ENCODE peak calls at places on chromosomes 7 and 10, in four cellular contexts. N is H1, L is H9, M is IMR-90. R is an unnamed sample.

GRCh38 chr10:48519731-48520506 is 85.0 kb downstream of the ARHGAP22 start:
- DNase-seq in N (peak), L (no peak), M (no peak), R (no peak)

GRCh38 chr10:86102446-86102845 is 264.1 kb downstream of the GRID1 start:
- DNase-seq in N (no peak), L (no peak), M (no peak), R (no peak)

GRCh38 chr7:145224775-145225174 is 388.9 kb upstream of the TPK1 start:
- DNase-seq in N (no peak), L (peak), M (no peak), R (peak)

GRCh38 chr10:131424836-131425506 is 113.5 kb upstream of the TCERG1L start:
- DNase-seq in N (no peak), L (no peak), M (no peak), R (no peak)

GRCh38 chr7:27802977-27803376 is 63.0 kb downstream of the TAX1BP1 start:
- DNase-seq in N (no peak), L (no peak), M (no peak), R (no peak)

GRCh38 chr10:114172241-114172640 is 1.8 kb downstream of the CCDC186 start:
- DNase-seq in N (no peak), L (no peak), M (peak), R (no peak)

GRCh38 chr7:8433477-8434289 is at the start of gene NXPH1:
- DNase-seq in N (peak), L (peak), M (no peak), R (peak)

GRCh38 chr10:6399879-6400278 is 180.2 kb downstream of the PRKCQ start:
- DNase-seq in N (no peak), L (no peak), M (no peak), R (no peak)

GRCh38 chr10:1123972-1124371 is 67.8 kb downstream of the WDR37 start:
- DNase-seq in N (no peak), L (no peak), M (no peak), R (no peak)

GRCh38 chr10:87505366-87506113 is 847 bp downstream of the MINPP1 start:
- DNase-seq in N (no peak), L (peak), M (peak), R (peak)

GRCh38 chr7:63106506-63107388 is 891.9 kb upstream of the ZNF722 start:
- DNase-seq in N (no peak), L (no peak), M (no peak), R (no peak)

GRCh38 chr10:125514206-125515162 is 168.5 kb downstream of the TEX36 start:
- DNase-seq in N (no peak), L (no peak), M (no peak), R (no peak)
- H3K18ac ChIP-seq in N (no peak), L (no peak), M (no peak), R (no peak)

GRCh38 chr10:52216852-52217251 is 97.2 kb upstream of the DKK1 start:
- DNase-seq in N (no peak), L (no peak), M (peak), R (no peak)
- H3K9ac ChIP-seq in N (no peak), L (no peak), M (peak), R (no peak)

GRCh38 chr7:1055491-1056005 is 11.2 kb downstream of the GPR146 start:
- DNase-seq in N (no peak), L (no peak), M (no peak), R (no peak)

GRCh38 chr7:1056785-1057410 is 12.6 kb downstream of the GPR146 start:
- DNase-seq in N (no peak), L (no peak), M (no peak), R (no peak)

GRCh38 chr7:1055084-1055450 is 10.7 kb downstream of the GPR146 start:
- DNase-seq in N (no peak), L (no peak), M (peak), R (no peak)

GRCh38 chr7:1057416-1058291 is 13.3 kb downstream of the GPR146 start:
- DNase-seq in N (no peak), L (no peak), M (no peak), R (no peak)

GRCh38 chr7:1056006-1056784 is 11.8 kb downstream of the GPR146 start:
- DNase-seq in N (no peak), L (no peak), M (no peak), R (no peak)
- H3K18ac ChIP-seq in N (no peak), L (no peak), M (no peak), R (no peak)

DNA sequence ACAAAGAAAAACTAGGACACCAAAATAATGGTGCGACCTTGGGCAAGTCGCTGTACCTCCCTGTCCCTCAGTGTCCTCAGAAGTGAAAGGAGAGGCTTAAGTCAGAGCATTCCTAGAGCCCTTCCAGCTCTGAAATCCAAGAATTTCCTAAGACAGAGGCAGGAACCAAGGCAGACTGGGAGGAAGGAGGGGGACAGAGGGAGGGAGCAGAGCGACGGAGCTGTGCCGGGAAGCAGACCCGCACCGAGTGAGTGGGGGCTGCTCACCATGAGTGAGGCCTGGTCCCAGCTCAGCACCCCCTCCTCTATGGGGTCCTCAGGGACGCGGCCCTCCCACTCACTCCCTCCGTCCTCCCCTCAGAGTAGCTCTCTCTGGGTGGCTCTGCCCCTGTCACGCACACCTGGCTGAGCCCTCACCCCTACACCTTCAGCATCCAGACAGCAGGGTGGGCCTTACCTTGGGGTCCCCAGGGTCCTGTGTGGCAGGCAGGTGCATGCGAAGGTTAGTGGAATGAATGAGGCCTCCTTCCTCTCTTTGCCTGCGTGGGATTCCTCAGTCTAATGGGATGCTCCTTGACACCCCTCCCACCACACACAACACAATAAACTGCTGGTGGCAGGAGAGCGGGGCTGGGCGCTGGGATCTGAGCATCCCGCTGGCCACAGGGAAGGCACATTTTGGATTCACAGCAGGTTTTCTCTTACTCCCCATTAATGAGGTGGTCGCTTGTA is 4.6 kb upstream of the SMARCD3 start:
- DNase-seq in N (peak), L (no peak), M (no peak), R (peak)
- H3K9ac ChIP-seq in N (no peak), L (no peak), M (peak), R (peak)

GRCh38 chr10:119515511-119516045 is 26.9 kb downstream of the RGS10 start:
- DNase-seq in N (no peak), L (no peak), M (no peak), R (no peak)
- H3K18ac ChIP-seq in N (no peak), L (no peak), M (no peak), R (no peak)

DNA sequence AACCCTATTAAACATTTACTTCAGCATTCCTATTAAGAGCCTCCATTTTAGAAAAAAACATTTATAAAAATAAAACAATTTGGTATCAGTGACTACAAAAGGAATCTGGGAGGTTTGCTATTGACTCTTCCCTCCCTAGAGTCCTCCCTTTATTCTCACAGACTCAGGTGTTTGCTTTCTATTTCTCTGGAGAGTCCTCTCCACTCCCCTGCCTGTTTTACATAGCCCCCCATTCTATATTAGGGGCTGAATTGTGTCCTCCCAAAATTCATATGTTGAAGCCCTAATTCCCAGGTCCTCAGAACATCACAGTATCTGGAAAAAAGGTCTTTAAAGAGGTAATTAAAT is 69.8 kb downstream of the COA1 start:
- DNase-seq in N (no peak), L (no peak), M (no peak), R (no peak)
- H3K9ac ChIP-seq in N (no peak), L (no peak), M (peak), R (no peak)

GRCh38 chr7:1045038-1045726 is 836 bp downstream of the GPR146 start:
- DNase-seq in N (no peak), L (no peak), M (no peak), R (no peak)

GRCh38 chr7:1042161-1042833 is 2.0 kb upstream of the GPR146 start:
- DNase-seq in N (no peak), L (no peak), M (no peak), R (no peak)

GRCh38 chr7:1043552-1044188 is 676 bp upstream of the GPR146 start:
- DNase-seq in N (no peak), L (no peak), M (no peak), R (no peak)

GRCh38 chr7:1045727-1046063 is 1.3 kb downstream of the GPR146 start:
- DNase-seq in N (no peak), L (no peak), M (no peak), R (no peak)

DNA sequence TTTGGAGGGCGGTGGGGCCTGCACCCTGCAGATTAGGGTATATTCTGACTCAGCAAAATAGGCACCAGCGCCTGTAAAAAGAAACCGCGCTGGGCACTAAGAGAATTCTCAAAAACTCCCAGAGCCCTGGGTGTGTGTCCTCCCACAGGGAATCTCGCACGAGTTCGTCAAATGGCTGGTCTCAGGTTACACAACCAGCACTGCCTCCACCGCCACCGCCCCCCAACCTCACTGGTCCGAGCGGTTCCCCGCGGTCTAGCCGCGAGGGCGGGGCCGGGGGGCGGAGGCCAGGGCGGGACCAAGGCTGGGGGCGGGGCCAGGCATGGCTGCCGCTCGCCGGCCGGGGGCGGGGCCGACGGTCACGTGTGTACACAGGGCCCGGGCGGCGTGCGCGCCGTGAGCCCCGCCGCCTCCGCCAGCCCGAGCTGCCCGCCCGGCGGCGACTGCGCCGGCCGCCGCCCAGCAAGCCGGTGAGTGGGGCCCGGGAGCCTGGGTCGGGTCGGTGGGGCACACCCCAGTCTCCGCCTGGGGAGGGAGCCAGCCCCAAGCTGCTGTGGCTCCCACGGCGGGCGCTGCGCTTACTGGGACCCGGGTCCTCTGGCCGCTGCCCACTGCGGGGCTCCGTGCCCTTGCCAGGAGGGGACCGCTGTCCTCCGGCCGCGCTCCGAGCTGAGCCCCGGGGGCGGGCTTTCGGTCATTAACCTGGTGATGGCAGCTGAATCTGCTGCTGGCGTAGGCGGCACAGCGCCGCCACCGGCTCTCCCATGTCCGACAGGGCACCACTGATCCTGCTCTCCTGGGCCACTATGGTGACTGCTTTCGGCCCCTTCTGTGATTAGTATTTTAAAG is at the start of gene GPR146:
- DNase-seq in N (peak), L (peak), M (peak), R (peak)
- H3K18ac ChIP-seq in N (peak), L (no peak), M (peak), R (no peak)

DNA sequence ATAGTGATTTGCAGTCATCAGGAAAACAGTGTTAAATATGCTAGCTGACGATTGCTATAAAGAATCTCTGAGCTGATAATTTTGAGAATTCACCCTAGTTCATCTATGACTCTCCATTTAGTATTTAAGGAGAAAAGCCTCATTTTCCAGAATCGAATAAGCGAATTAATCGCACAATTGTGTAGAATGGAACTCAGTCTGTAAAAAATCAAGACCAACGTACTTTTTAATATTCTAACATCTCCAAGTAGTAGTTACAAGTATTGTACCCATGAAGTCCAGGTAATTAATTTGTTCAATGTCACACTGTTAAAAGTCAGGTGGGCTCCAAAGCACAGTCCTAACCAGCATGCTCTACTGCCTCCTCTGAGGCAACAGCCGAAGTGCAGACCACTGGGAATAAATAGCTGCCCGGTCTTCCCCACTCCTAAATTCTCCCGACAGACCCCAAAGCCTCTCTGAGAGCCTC is 380 bp upstream of the AGBL3 start:
- DNase-seq in N (no peak), L (no peak), M (no peak), R (no peak)
- H3K9ac ChIP-seq in N (no peak), L (no peak), M (peak), R (peak)

GRCh38 chr7:46754135-46754730 is 827.7 kb downstream of the TNS3 start:
- DNase-seq in N (no peak), L (no peak), M (peak), R (no peak)
- H3K18ac ChIP-seq in N (no peak), L (no peak), M (peak), R (no peak)